ENCODE peak calls at places on chromosomes 4 and X, in nine cellular contexts. One of them, this sample, is unnamed.

GRCh38 chr4:10571896-10572295 is 112.7 kb downstream of the CLNK start:
- DNase-seq in MM.1S: no peak
- DNase-seq in A549: no peak
- DNase-seq in suprapubic skin: no peak
- DNase-seq in D721Med: no peak
- DNase-seq in mesothelial cell of epicardium: no peak
- DNase-seq in breast epithelium: no peak
- DNase-seq in glutamatergic neuron: no peak
- DNase-seq in GM23338: no peak
- DNase-seq in this sample: no peak

GRCh38 chr4:15936495-15936894 is 2.0 kb downstream of the FGFBP1 start:
- DNase-seq in MM.1S: no peak
- DNase-seq in glutamatergic neuron: no peak
- DNase-seq in breast epithelium: no peak
- DNase-seq in GM23338: no peak
- DNase-seq in D721Med: no peak
- DNase-seq in suprapubic skin: peak; percentile 58
- DNase-seq in A549: no peak
- DNase-seq in mesothelial cell of epicardium: no peak
- DNase-seq in this sample: no peak

GRCh38 chrX:29530520-29530919 is 684.8 kb upstream of the MAGEB2 start:
- DNase-seq in MM.1S: no peak
- DNase-seq in GM23338: no peak
- DNase-seq in breast epithelium: no peak
- DNase-seq in mesothelial cell of epicardium: no peak
- DNase-seq in suprapubic skin: no peak
- DNase-seq in A549: no peak
- DNase-seq in glutamatergic neuron: no peak
- DNase-seq in D721Med: no peak
- DNase-seq in this sample: no peak

GRCh38 chrX:38817004-38817703 is 15.9 kb downstream of the MID1IP1 start:
- DNase-seq in suprapubic skin: no peak
- DNase-seq in mesothelial cell of epicardium: no peak
- DNase-seq in MM.1S: no peak
- DNase-seq in GM23338: peak; percentile 42
- DNase-seq in D721Med: no peak
- DNase-seq in breast epithelium: no peak
- DNase-seq in A549: no peak
- DNase-seq in glutamatergic neuron: no peak
- DNase-seq in this sample: no peak

GRCh38 chr4:181674315-181674714 is 568.9 kb upstream of the TENM3 start:
- DNase-seq in D721Med: no peak
- DNase-seq in GM23338: no peak
- DNase-seq in breast epithelium: no peak
- DNase-seq in MM.1S: no peak
- DNase-seq in mesothelial cell of epicardium: no peak
- DNase-seq in glutamatergic neuron: no peak
- DNase-seq in suprapubic skin: no peak
- DNase-seq in A549: no peak
- DNase-seq in this sample: no peak

GRCh38 chr4:148651991-148652390 is 209.8 kb upstream of the NR3C2 start:
- DNase-seq in suprapubic skin: no peak
- DNase-seq in GM23338: peak; percentile 18
- DNase-seq in D721Med: no peak
- DNase-seq in MM.1S: no peak
- DNase-seq in glutamatergic neuron: no peak
- DNase-seq in breast epithelium: no peak
- DNase-seq in mesothelial cell of epicardium: no peak
- DNase-seq in A549: no peak
- DNase-seq in this sample: no peak

GRCh38 chrX:46574337-46574940 is 874 bp downstream of the CHST7 start:
- DNase-seq in suprapubic skin: peak; percentile 65
- DNase-seq in mesothelial cell of epicardium: no peak
- DNase-seq in glutamatergic neuron: peak; percentile 51
- DNase-seq in A549: no peak
- DNase-seq in MM.1S: peak; percentile 25
- DNase-seq in breast epithelium: no peak
- DNase-seq in D721Med: no peak
- DNase-seq in GM23338: peak; percentile 38
- DNase-seq in this sample: peak; percentile 2

GRCh38 chr4:37243061-37243460 is 1.5 kb upstream of the NWD2 start:
- DNase-seq in suprapubic skin: no peak
- DNase-seq in breast epithelium: no peak
- DNase-seq in MM.1S: no peak
- DNase-seq in A549: no peak
- DNase-seq in glutamatergic neuron: peak; percentile 28
- DNase-seq in GM23338: peak; percentile 59
- DNase-seq in D721Med: no peak
- DNase-seq in mesothelial cell of epicardium: no peak
- DNase-seq in this sample: no peak

DNA sequence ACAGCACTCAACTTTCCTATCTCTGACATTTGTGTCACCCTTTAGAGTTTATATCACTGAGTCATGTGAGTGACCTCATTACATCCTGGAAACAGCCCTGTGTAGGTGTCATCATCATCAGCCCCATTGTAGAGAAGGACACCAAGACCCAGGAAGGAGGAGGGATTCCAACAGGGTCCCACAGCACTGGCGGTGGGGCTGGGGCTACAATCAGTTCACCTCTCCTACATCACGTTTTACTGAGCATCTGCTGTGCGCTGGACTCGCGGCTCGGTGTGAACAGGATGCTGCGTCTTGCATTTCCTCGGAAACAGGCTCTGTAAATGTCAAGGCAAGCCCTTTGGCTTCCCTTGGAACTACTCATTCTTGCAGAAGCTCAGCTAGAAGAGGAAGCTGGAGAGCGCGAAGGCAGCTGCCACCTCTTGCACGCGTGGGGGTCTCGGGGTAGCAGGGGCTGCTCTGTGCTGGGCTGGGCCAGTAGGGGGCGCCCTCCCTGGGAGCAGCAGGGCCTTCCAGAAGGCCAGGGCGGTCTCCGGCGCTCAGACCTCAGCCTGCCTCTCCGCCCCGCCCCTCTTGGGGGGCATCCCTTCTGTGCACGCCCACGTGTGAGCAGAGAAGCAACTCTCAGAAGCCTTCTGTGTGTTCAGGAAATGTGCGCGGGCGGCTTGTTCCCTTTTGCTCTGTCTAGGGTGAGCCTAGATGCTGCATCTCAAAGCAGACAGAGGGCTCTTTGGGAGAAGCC is 29.0 kb downstream of the REELD1 start:
- DNase-seq in breast epithelium: no peak
- DNase-seq in suprapubic skin: no peak
- DNase-seq in D721Med: no peak
- DNase-seq in GM23338: peak; percentile 76
- DNase-seq in glutamatergic neuron: no peak
- DNase-seq in MM.1S: no peak
- DNase-seq in mesothelial cell of epicardium: no peak
- DNase-seq in A549: no peak
- DNase-seq in this sample: no peak
- TF ChIP-seq CTCF in breast epithelium: no peak
- TF ChIP-seq CTCF in suprapubic skin: peak; percentile 23
- TF ChIP-seq CTCF in D721Med: peak; percentile 18
- TF ChIP-seq CTCF in GM23338: peak; percentile 91
- TF ChIP-seq CTCF in glutamatergic neuron: peak; percentile 62
- TF ChIP-seq CTCF in MM.1S: peak; percentile 62
- TF ChIP-seq CTCF in mesothelial cell of epicardium: no peak
- TF ChIP-seq CTCF in A549: peak; percentile 22
- TF ChIP-seq CTCF in this sample: peak; percentile 42

DNA sequence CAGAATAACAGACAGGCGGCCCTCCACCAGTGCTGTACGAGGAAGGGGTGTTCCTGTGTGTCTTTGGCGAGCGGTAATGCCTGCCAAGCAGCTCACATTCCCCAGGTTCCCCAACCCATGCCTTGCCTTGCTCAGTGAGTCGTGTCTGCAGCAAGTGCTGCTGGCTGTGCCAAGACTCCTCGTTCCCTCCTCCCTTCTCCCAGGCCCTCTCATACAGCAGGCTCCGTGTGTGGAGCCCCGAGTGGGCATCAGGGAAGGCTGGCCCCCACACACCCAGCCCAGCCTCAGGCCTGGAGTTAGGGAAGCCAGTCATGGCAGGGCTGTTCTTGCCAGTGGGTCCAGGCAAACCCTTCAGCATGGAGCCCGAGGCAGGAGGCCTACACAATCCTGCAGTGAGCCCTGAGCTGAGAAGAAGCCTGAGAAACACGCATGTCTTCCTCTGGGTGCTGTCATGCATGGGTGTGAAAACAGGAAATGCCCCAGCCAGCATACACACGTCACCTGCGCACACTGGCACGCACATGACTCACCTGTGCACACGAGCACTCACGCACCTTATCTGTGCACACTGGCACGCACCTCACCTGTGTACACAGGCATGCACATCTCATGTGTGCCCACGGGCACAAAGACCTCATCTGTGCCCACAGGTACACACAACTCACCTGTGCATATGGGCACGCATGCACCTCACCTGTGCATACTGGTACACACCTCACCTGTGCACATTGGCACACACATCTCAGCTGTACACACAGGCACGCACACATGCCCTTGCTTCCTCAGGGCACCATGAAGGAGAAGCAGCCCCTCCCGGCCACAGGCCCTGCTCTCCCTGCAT is 238.7 kb downstream of the DHRSX start:
- DNase-seq in GM23338: no peak
- DNase-seq in breast epithelium: no peak
- DNase-seq in glutamatergic neuron: no peak
- DNase-seq in D721Med: no peak
- DNase-seq in mesothelial cell of epicardium: no peak
- DNase-seq in A549: no peak
- DNase-seq in MM.1S: no peak
- DNase-seq in suprapubic skin: peak; percentile 24
- DNase-seq in this sample: no peak
- TF ChIP-seq CTCF in GM23338: no peak
- TF ChIP-seq CTCF in breast epithelium: no peak
- TF ChIP-seq CTCF in glutamatergic neuron: no peak
- TF ChIP-seq CTCF in D721Med: no peak
- TF ChIP-seq CTCF in mesothelial cell of epicardium: no peak
- TF ChIP-seq CTCF in A549: no peak
- TF ChIP-seq CTCF in MM.1S: no peak
- TF ChIP-seq CTCF in suprapubic skin: no peak
- TF ChIP-seq CTCF in this sample: no peak

DNA sequence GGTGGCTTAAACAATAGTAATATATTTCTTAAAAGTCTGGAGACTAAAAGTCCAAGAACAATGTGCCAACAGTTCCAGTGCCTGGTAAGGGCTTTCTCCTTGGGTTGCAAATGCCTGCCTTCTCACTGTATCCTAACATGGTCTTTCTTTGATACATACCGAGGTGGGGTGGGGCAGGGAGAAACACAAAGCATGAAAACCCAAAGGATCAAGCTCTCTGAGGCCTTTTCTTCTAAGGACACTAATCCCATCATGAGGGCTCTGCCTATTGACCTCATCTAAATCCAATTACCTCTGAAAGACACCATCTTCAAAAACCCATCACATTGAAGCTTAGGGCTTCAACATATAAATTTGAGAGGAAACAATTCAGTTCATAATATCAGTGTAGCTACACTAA is 311.3 kb downstream of the GRID2 start:
- DNase-seq in glutamatergic neuron: no peak
- DNase-seq in GM23338: peak; percentile 34
- DNase-seq in MM.1S: no peak
- DNase-seq in mesothelial cell of epicardium: no peak
- DNase-seq in D721Med: no peak
- DNase-seq in A549: no peak
- DNase-seq in suprapubic skin: no peak
- DNase-seq in breast epithelium: no peak
- DNase-seq in this sample: no peak
- TF ChIP-seq CTCF in glutamatergic neuron: no peak
- TF ChIP-seq CTCF in GM23338: no peak
- TF ChIP-seq CTCF in MM.1S: no peak
- TF ChIP-seq CTCF in mesothelial cell of epicardium: no peak
- TF ChIP-seq CTCF in D721Med: no peak
- TF ChIP-seq CTCF in A549: no peak
- TF ChIP-seq CTCF in suprapubic skin: no peak
- TF ChIP-seq CTCF in breast epithelium: no peak
- TF ChIP-seq CTCF in this sample: no peak

GRCh38 chrX:2608638-2609430 is 82.3 kb upstream of the CD99 start:
- DNase-seq in glutamatergic neuron: peak; percentile 71
- DNase-seq in suprapubic skin: peak; percentile 91
- DNase-seq in GM23338: peak; percentile 90
- DNase-seq in A549: peak; percentile 88
- DNase-seq in MM.1S: peak; percentile 76
- DNase-seq in breast epithelium: peak; percentile 67
- DNase-seq in mesothelial cell of epicardium: peak; percentile 75
- DNase-seq in D721Med: peak; percentile 56
- DNase-seq in this sample: peak; percentile 69

GRCh38 chrX:2614911-2615310 is 76.2 kb upstream of the CD99 start:
- DNase-seq in breast epithelium: no peak
- DNase-seq in suprapubic skin: no peak
- DNase-seq in mesothelial cell of epicardium: no peak
- DNase-seq in A549: no peak
- DNase-seq in GM23338: peak; percentile 76
- DNase-seq in D721Med: no peak
- DNase-seq in MM.1S: no peak
- DNase-seq in glutamatergic neuron: no peak
- DNase-seq in this sample: no peak

GRCh38 chrX:2610246-2611170 is 80.6 kb upstream of the CD99 start:
- DNase-seq in glutamatergic neuron: no peak
- DNase-seq in suprapubic skin: no peak
- DNase-seq in GM23338: no peak
- DNase-seq in D721Med: no peak
- DNase-seq in mesothelial cell of epicardium: no peak
- DNase-seq in breast epithelium: no peak
- DNase-seq in A549: no peak
- DNase-seq in MM.1S: no peak
- DNase-seq in this sample: no peak

GRCh38 chrX:2607113-2607512 is 84.0 kb upstream of the CD99 start:
- DNase-seq in glutamatergic neuron: no peak
- DNase-seq in mesothelial cell of epicardium: no peak
- DNase-seq in D721Med: no peak
- DNase-seq in GM23338: no peak
- DNase-seq in MM.1S: no peak
- DNase-seq in A549: no peak
- DNase-seq in suprapubic skin: no peak
- DNase-seq in breast epithelium: no peak
- DNase-seq in this sample: no peak

DNA sequence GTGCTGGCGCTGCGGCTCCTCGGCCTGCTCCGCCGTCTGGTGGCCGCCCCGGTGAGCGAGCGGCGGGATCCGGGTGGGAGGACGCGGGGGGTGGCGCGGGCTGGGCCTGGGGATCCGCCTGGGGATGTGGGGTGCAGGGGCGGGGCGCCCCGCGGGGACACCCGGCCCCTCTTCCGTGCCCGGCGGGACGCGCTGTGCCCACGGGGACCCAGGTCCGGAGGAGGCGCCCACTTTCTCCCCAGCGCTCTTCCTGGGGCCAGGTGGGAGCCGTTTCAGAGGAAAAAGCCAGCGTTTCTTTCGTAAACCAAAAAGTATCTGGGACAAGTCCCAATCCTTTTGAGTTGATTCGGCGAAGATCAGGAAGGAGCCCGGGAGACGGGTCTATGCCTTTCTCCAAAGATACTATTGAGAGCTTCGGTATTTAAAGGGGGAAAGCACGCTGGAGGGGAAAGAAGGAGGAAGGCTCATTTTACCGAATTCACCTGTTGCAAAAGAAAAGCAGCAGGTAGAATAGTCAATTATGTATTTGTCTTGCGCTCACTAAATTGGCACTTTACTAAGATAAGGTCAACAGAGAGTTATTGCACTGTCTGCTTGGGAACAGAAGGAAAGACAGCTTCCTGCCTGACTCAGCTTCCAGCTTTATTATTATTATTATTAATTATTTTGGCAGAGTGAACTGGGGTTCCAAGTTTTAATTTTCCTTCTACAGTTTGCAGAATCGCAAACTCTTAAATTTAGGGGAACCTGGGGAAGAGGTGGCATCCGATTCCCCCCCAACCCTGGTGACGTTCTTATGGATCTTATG is 81.5 kb upstream of the CD99 start:
- DNase-seq in GM23338: peak; percentile 58
- DNase-seq in mesothelial cell of epicardium: no peak
- DNase-seq in D721Med: no peak
- DNase-seq in glutamatergic neuron: no peak
- DNase-seq in MM.1S: peak; percentile 11
- DNase-seq in breast epithelium: no peak
- DNase-seq in suprapubic skin: no peak
- DNase-seq in A549: peak; percentile 19
- DNase-seq in this sample: peak; percentile 4
- TF ChIP-seq CTCF in GM23338: no peak
- TF ChIP-seq CTCF in mesothelial cell of epicardium: no peak
- TF ChIP-seq CTCF in D721Med: no peak
- TF ChIP-seq CTCF in glutamatergic neuron: no peak
- TF ChIP-seq CTCF in MM.1S: no peak
- TF ChIP-seq CTCF in breast epithelium: no peak
- TF ChIP-seq CTCF in suprapubic skin: peak; percentile 38
- TF ChIP-seq CTCF in A549: no peak
- TF ChIP-seq CTCF in this sample: peak; percentile 43